ENCODE peak calls at places on chromosomes 13 and 19, in eight cellular contexts. H, L, F, B, R, G, U and T are unnamed samples.

GRCh38 chr19:13597625-13598024 is 91.3 kb upstream of the CACNA1A start:
- DNase-seq in G (peak; percentile 35), H (no peak), B (no peak), R (peak; percentile 41), L (peak; percentile 39), F (peak; percentile 70), U (peak; percentile 57), T (no peak)

GRCh38 chr13:86085890-86086289 is 286.7 kb upstream of the SLITRK6 start:
- DNase-seq in L (no peak), G (no peak), B (no peak), F (no peak), R (no peak), U (no peak), H (no peak), T (no peak)

GRCh38 chr19:51002542-51003311 is 1.3 kb upstream of the KLK8 start:
- DNase-seq in L (no peak), R (no peak), B (peak; percentile 57), F (peak; percentile 57), H (no peak), U (peak; percentile 99), G (no peak), T (no peak)

GRCh38 chr13:29859971-29860370 is 9.6 kb upstream of the UBL3 start:
- DNase-seq in U (no peak), F (no peak), H (no peak), B (no peak), L (no peak), R (no peak), G (no peak), T (no peak)

GRCh38 chr19:3483226-3483628 is at the start of gene SMIM44:
- DNase-seq in L (peak; percentile 66), R (peak; percentile 53), U (no peak), H (no peak), G (no peak), B (no peak), F (no peak), T (no peak)

GRCh38 chr13:24662195-24663088 is 17.8 kb upstream of the ATP12A start:
- DNase-seq in L (no peak), B (no peak), H (no peak), F (no peak), R (peak; percentile 63), U (no peak), G (no peak), T (no peak)

GRCh38 chr19:49442354-49442753 is 1.0 kb upstream of the SLC17A7 start:
- DNase-seq in L (no peak), H (no peak), G (no peak), R (peak; percentile 33), B (no peak), U (no peak), F (peak; percentile 86), T (no peak)

GRCh38 chr19:38168632-38169031 is 55.4 kb downstream of the DPF1 start:
- DNase-seq in G (no peak), R (no peak), U (no peak), B (no peak), F (no peak), H (no peak), L (no peak), T (no peak)

GRCh38 chr13:109348514-109349340 is 437.7 kb downstream of the IRS2 start:
- DNase-seq in R (no peak), H (no peak), F (no peak), G (no peak), L (no peak), U (no peak), B (no peak), T (no peak)

GRCh38 chr19:48444129-48444932 is 1.5 kb upstream of the GRWD1 start:
- DNase-seq in R (no peak), L (no peak), B (peak; percentile 76), U (no peak), H (no peak), F (no peak), G (no peak), T (no peak)

GRCh38 chr13:111540486-111540885 is 220.0 kb downstream of the TEX29 start:
- DNase-seq in H (no peak), U (no peak), L (no peak), F (no peak), B (peak; percentile 42), R (no peak), G (no peak), T (no peak)

GRCh38 chr19:13860679-13861391 is 16.1 kb upstream of the NANOS3 start:
- DNase-seq in L (no peak), F (no peak), H (no peak), G (no peak), U (no peak), R (no peak), B (peak; percentile 75), T (no peak)

GRCh38 chr13:41995946-41996345 is 35.0 kb upstream of the VWA8 start:
- DNase-seq in L (no peak), H (no peak), R (no peak), B (no peak), G (peak; percentile 4), U (no peak), F (no peak), T (no peak)

GRCh38 chr13:73850104-73850898 is 283.9 kb downstream of the KLF12 start:
- DNase-seq in F (no peak), B (no peak), R (no peak), U (no peak), G (no peak), H (no peak), L (no peak), T (no peak)

GRCh38 chr19:50477751-50478515 is 1.3 kb upstream of the GARIN5A start:
- DNase-seq in G (no peak), B (peak; percentile 71), H (no peak), U (no peak), R (no peak), F (no peak), L (no peak), T (no peak)

GRCh38 chr13:110616103-110617101 is 1.1 kb downstream of the NAXD start:
- DNase-seq in F (no peak), H (peak; percentile 78), G (peak; percentile 26), B (peak; percentile 86), U (peak; percentile 27), L (peak; percentile 55), R (peak; percentile 52), T (no peak)

GRCh38 chr13:24995225-24995804 is 100.6 kb upstream of the PABPC3 start:
- DNase-seq in R (peak; percentile 53), B (no peak), F (peak; percentile 77), L (peak; percentile 52), U (peak; percentile 77), H (no peak), G (peak; percentile 75), T (peak; percentile 75)

GRCh38 chr13:65926750-65927171 is 1303.4 kb downstream of the PCDH9 start:
- DNase-seq in B (no peak), L (peak; percentile 60), R (peak; percentile 9), G (peak; percentile 2), H (no peak), F (no peak), U (peak; percentile 7), T (no peak)

GRCh38 chr19:38194061-38194701 is 29.8 kb downstream of the DPF1 start:
- DNase-seq in B (no peak), G (peak; percentile 49), L (no peak), U (no peak), F (no peak), R (no peak), H (no peak), T (no peak)

DNA sequence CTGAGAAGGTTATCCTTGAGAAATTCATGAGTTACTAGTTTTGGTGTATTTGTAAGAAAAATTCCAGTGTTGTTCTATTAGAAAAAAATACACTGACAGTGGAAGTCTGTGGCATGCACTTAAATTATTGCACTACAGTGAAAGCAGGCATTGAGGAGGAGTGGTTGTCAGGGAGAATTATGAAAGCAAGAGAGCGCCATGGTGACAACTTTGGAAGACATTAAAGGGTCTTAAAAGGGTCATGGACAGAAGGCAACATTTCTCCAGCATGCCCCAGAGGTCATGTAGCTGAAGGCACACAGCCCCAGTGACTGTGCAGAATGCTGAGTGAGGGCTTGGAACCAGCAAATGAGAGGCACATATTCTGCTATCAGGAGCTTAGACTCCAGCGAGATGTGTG is 292.7 kb downstream of the OLFM4 start:
- DNase-seq in H (no peak), U (no peak), B (no peak), R (no peak), L (no peak), G (no peak), F (no peak), T (no peak)
- TF ChIP-seq POLR2AphosphoS5 in H (no peak), U (no peak), B (no peak), R (no peak), L (no peak), G (no peak), F (no peak), T (no peak)

DNA sequence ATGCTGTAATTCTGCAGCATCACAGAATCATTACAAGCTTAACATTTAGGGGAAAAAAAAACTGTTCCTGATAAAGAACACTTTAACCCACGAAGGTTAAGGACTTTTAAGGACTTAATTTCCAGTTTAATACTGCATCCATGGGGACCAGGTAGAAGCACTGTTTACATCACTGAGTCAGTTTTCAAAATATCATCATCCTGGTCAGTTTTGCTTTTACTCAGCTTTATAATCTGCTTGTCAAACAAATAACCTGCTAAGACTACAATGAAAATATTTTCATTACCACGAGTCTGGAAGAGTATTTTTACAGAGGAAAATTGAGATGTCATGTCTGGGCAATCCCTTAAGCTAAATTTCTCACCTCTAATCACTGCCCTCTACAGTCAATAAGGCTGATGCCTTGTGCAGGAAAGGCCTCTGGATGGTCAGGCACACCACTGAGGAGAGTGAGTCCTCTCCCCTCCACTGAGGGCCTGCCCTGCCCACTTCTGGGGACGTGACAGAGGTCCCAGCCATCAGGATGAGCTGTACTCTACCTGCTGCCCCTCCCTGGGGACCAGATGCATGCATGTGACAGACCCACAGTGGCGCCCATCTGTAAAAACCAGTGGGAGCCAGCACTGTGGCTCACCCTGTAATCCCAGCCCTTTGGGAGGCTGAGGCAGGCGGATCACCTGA is 31.0 kb downstream of the FOXO1 start:
- DNase-seq in L (no peak), R (no peak), H (no peak), B (no peak), U (no peak), F (no peak), G (no peak), T (peak; percentile 83)
- H3K4me1 ChIP-seq in L (peaks cover 24% of the 10 kb centered on the region), R (peaks cover 34% of the 10 kb centered on the region), H (peaks cover 4% of the 10 kb centered on the region), B (peaks cover 91% of the 10 kb centered on the region), U (peaks cover 8% of the 10 kb centered on the region), F (peaks cover 57% of the 10 kb centered on the region), G (peaks cover 64% of the 10 kb centered on the region), T (peaks cover 73% of the 10 kb centered on the region)

DNA sequence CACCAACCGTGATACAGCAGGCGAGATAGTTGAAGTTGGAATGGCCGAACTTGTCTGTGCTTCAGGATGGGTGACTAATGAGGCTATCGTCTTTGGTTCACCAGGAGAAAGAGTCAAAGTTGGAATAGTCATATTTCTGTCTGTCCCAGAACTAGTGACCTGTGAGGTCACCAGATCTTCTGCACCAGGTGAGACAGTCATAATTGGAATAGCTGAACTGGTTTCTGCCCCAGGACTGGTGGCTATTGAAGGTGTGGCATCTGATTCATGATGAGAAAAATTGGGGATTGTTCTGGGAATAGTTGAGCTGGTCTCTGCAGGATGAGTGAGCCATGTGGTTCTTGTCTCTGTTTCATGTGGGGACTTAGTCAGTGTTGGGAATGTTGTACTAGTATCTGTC is 71.6 kb downstream of the MUC16 start:
- DNase-seq in L (no peak), F (no peak), B (no peak), R (no peak), H (peak; percentile 0), U (no peak), G (no peak), T (no peak)
- H3K9me3 ChIP-seq in L (no peaks in the 10 kb centered on the region), F (no peaks in the 10 kb centered on the region), B (no peaks in the 10 kb centered on the region), R (no peaks in the 10 kb centered on the region), H (no peaks in the 10 kb centered on the region), U (no peaks in the 10 kb centered on the region), G (peaks cover 93% of the 10 kb centered on the region), T (no peaks in the 10 kb centered on the region)

GRCh38 chr13:106550570-106551135 is 15.2 kb upstream of the EFNB2 start:
- DNase-seq in F (no peak), H (no peak), L (no peak), R (no peak), G (no peak), B (no peak), U (no peak), T (no peak)
- TF ChIP-seq POLR2AphosphoS5 in F (no peak), H (no peak), L (no peak), R (no peak), G (no peak), B (no peak), U (no peak), T (no peak)